ENCODE peak calls at places on chromosome 9, in eight cellular contexts. One of them, this sample, is unnamed. For H3K36me3, the result is how much of the 10 kb centered on the place peaks cover.

GRCh38 chr9:85726737-85727136 is 15.0 kb downstream of the AGTPBP1 start:
- DNase-seq in heart right ventricle: no peak
- DNase-seq in brain microvascular endothelial cell: no peak
- DNase-seq in ascending aorta: no peak
- DNase-seq in mammary epithelial cell: no peak
- DNase-seq in fibroblast of lung: no peak
- DNase-seq in heart left ventricle: no peak
- DNase-seq in BJ: no peak
- DNase-seq in this sample: no peak

GRCh38 chr9:89541798-89542197 is 43.9 kb upstream of the SEMA4D start:
- DNase-seq in heart right ventricle: no peak
- DNase-seq in mammary epithelial cell: no peak
- DNase-seq in heart left ventricle: no peak
- DNase-seq in fibroblast of lung: no peak
- DNase-seq in ascending aorta: no peak
- DNase-seq in BJ: no peak
- DNase-seq in brain microvascular endothelial cell: no peak
- DNase-seq in this sample: no peak

GRCh38 chr9:110123364-110124095 is 84.4 kb downstream of the C9orf152 start:
- DNase-seq in BJ: peak
- DNase-seq in fibroblast of lung: peak
- DNase-seq in mammary epithelial cell: peak
- DNase-seq in heart right ventricle: no peak
- DNase-seq in brain microvascular endothelial cell: peak
- DNase-seq in ascending aorta: no peak
- DNase-seq in heart left ventricle: no peak
- DNase-seq in this sample: no peak

GRCh38 chr9:91395553-91396470 is 27.8 kb downstream of the NFIL3 start:
- DNase-seq in ascending aorta: no peak
- DNase-seq in heart left ventricle: no peak
- DNase-seq in BJ: peak
- DNase-seq in mammary epithelial cell: peak
- DNase-seq in brain microvascular endothelial cell: peak
- DNase-seq in fibroblast of lung: peak
- DNase-seq in heart right ventricle: no peak
- DNase-seq in this sample: peak

GRCh38 chr9:37936965-37937364 is 33.0 kb upstream of the SLC25A51 start:
- DNase-seq in brain microvascular endothelial cell: peak
- DNase-seq in heart left ventricle: peak
- DNase-seq in BJ: no peak
- DNase-seq in fibroblast of lung: peak
- DNase-seq in heart right ventricle: peak
- DNase-seq in mammary epithelial cell: peak
- DNase-seq in ascending aorta: no peak
- DNase-seq in this sample: peak

GRCh38 chr9:25681270-25681669 is 3.0 kb upstream of the TUSC1 start:
- DNase-seq in mammary epithelial cell: peak
- DNase-seq in ascending aorta: no peak
- DNase-seq in BJ: peak
- DNase-seq in fibroblast of lung: peak
- DNase-seq in heart left ventricle: no peak
- DNase-seq in brain microvascular endothelial cell: peak
- DNase-seq in heart right ventricle: no peak
- DNase-seq in this sample: peak

GRCh38 chr9:81535542-81536241 is 153.7 kb downstream of the TLE1 start:
- DNase-seq in heart right ventricle: no peak
- DNase-seq in mammary epithelial cell: no peak
- DNase-seq in BJ: no peak
- DNase-seq in fibroblast of lung: peak
- DNase-seq in ascending aorta: no peak
- DNase-seq in heart left ventricle: no peak
- DNase-seq in brain microvascular endothelial cell: peak
- DNase-seq in this sample: peak

GRCh38 chr9:124030969-124031451 is 19.4 kb downstream of the LHX2 start:
- DNase-seq in fibroblast of lung: peak
- DNase-seq in mammary epithelial cell: no peak
- DNase-seq in heart right ventricle: no peak
- DNase-seq in brain microvascular endothelial cell: no peak
- DNase-seq in BJ: peak
- DNase-seq in heart left ventricle: no peak
- DNase-seq in ascending aorta: no peak
- DNase-seq in this sample: no peak

GRCh38 chr9:81694541-81694940 is 5.2 kb upstream of the TLE1 start:
- DNase-seq in mammary epithelial cell: no peak
- DNase-seq in BJ: no peak
- DNase-seq in ascending aorta: no peak
- DNase-seq in fibroblast of lung: no peak
- DNase-seq in heart left ventricle: no peak
- DNase-seq in heart right ventricle: no peak
- DNase-seq in brain microvascular endothelial cell: no peak
- DNase-seq in this sample: no peak

GRCh38 chr9:38416461-38416860 is 7.8 kb downstream of the IGFBPL1 start:
- DNase-seq in fibroblast of lung: no peak
- DNase-seq in BJ: no peak
- DNase-seq in mammary epithelial cell: no peak
- DNase-seq in ascending aorta: no peak
- DNase-seq in brain microvascular endothelial cell: no peak
- DNase-seq in heart right ventricle: no peak
- DNase-seq in heart left ventricle: no peak
- DNase-seq in this sample: no peak

GRCh38 chr9:127316586-127317383 is 52.2 kb downstream of the GARNL3 start:
- DNase-seq in heart right ventricle: no peak
- DNase-seq in fibroblast of lung: peak
- DNase-seq in BJ: no peak
- DNase-seq in heart left ventricle: no peak
- DNase-seq in brain microvascular endothelial cell: no peak
- DNase-seq in ascending aorta: no peak
- DNase-seq in mammary epithelial cell: no peak
- DNase-seq in this sample: peak

GRCh38 chr9:134720796-134721195 is 79.2 kb downstream of the COL5A1 start:
- DNase-seq in BJ: no peak
- DNase-seq in heart left ventricle: no peak
- DNase-seq in heart right ventricle: no peak
- DNase-seq in ascending aorta: no peak
- DNase-seq in brain microvascular endothelial cell: no peak
- DNase-seq in mammary epithelial cell: no peak
- DNase-seq in fibroblast of lung: no peak
- DNase-seq in this sample: no peak

GRCh38 chr9:134719331-134719730 is 77.7 kb downstream of the COL5A1 start:
- DNase-seq in brain microvascular endothelial cell: no peak
- DNase-seq in heart right ventricle: no peak
- DNase-seq in mammary epithelial cell: no peak
- DNase-seq in fibroblast of lung: no peak
- DNase-seq in BJ: no peak
- DNase-seq in ascending aorta: no peak
- DNase-seq in heart left ventricle: no peak
- DNase-seq in this sample: no peak

GRCh38 chr9:134721344-134721743 is 79.7 kb downstream of the COL5A1 start:
- DNase-seq in ascending aorta: no peak
- DNase-seq in brain microvascular endothelial cell: no peak
- DNase-seq in mammary epithelial cell: no peak
- DNase-seq in heart right ventricle: no peak
- DNase-seq in BJ: no peak
- DNase-seq in heart left ventricle: no peak
- DNase-seq in fibroblast of lung: no peak
- DNase-seq in this sample: no peak

GRCh38 chr9:134722120-134722701 is 80.6 kb downstream of the COL5A1 start:
- DNase-seq in heart left ventricle: no peak
- DNase-seq in brain microvascular endothelial cell: no peak
- DNase-seq in mammary epithelial cell: no peak
- DNase-seq in BJ: no peak
- DNase-seq in fibroblast of lung: no peak
- DNase-seq in ascending aorta: no peak
- DNase-seq in heart right ventricle: no peak
- DNase-seq in this sample: no peak

DNA sequence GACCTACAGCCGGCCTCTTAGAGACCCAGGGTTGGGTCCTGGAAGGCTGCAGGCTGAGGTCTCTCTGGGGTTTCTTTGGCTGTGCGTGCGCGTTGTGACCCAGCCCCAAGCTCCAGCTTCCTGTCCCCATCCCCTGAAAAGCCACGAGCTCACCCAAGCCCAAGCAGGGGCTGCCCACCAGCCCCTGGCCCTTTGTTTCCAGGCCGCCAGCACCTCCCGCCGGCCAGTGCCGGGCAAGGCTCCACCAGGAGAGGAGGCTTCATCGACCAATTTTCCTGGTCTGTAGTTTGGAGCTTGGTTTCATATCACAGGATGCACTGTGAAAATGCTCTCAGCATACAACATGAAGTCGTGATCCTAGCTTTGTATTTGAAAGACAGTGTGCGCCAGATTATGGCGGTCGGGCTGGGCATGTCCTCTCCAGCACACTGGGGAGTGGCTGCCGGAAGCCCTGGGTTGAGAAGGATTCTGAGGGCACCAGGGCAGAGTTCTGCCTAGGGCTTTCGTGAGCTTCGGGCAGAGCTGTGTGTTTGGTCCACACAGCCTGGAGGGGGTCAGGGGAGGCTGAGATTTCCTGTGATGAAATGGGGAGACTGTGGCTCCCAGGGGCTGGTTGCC is 78.6 kb downstream of the COL5A1 start:
- DNase-seq in brain microvascular endothelial cell: no peak
- DNase-seq in ascending aorta: no peak
- DNase-seq in heart right ventricle: no peak
- DNase-seq in fibroblast of lung: no peak
- DNase-seq in heart left ventricle: no peak
- DNase-seq in mammary epithelial cell: no peak
- DNase-seq in BJ: no peak
- DNase-seq in this sample: no peak
- H3K36me3 ChIP-seq in brain microvascular endothelial cell: half or more
- H3K36me3 ChIP-seq in ascending aorta: under half
- H3K36me3 ChIP-seq in heart right ventricle: under half
- H3K36me3 ChIP-seq in fibroblast of lung: under half
- H3K36me3 ChIP-seq in heart left ventricle: under half
- H3K36me3 ChIP-seq in mammary epithelial cell: under half
- H3K36me3 ChIP-seq in BJ: half or more
- H3K36me3 ChIP-seq in this sample: under half

GRCh38 chr9:92406506-92406905 is 2.1 kb upstream of the OGN start:
- DNase-seq in heart left ventricle: peak
- DNase-seq in ascending aorta: peak
- DNase-seq in fibroblast of lung: peak
- DNase-seq in brain microvascular endothelial cell: peak
- DNase-seq in heart right ventricle: no peak
- DNase-seq in BJ: no peak
- DNase-seq in mammary epithelial cell: no peak
- DNase-seq in this sample: no peak
- TF ChIP-seq CTCF in heart left ventricle: no peak
- TF ChIP-seq CTCF in ascending aorta: no peak
- TF ChIP-seq CTCF in fibroblast of lung: no peak
- TF ChIP-seq CTCF in brain microvascular endothelial cell: no peak
- TF ChIP-seq CTCF in heart right ventricle: no peak
- TF ChIP-seq CTCF in BJ: no peak
- TF ChIP-seq CTCF in mammary epithelial cell: no peak
- TF ChIP-seq CTCF in this sample: no peak

GRCh38 chr9:108867829-108868228 is 5.8 kb downstream of the ACTL7A start:
- DNase-seq in BJ: no peak
- DNase-seq in heart right ventricle: no peak
- DNase-seq in fibroblast of lung: no peak
- DNase-seq in brain microvascular endothelial cell: no peak
- DNase-seq in heart left ventricle: no peak
- DNase-seq in ascending aorta: no peak
- DNase-seq in mammary epithelial cell: no peak
- DNase-seq in this sample: no peak

GRCh38 chr9:108864446-108864845 is 2.4 kb downstream of the ACTL7A start:
- DNase-seq in BJ: no peak
- DNase-seq in mammary epithelial cell: no peak
- DNase-seq in fibroblast of lung: no peak
- DNase-seq in brain microvascular endothelial cell: no peak
- DNase-seq in heart left ventricle: no peak
- DNase-seq in heart right ventricle: no peak
- DNase-seq in ascending aorta: no peak
- DNase-seq in this sample: no peak

GRCh38 chr9:108866001-108866420 is 3.9 kb downstream of the ACTL7A start:
- DNase-seq in fibroblast of lung: no peak
- DNase-seq in brain microvascular endothelial cell: no peak
- DNase-seq in mammary epithelial cell: no peak
- DNase-seq in heart right ventricle: no peak
- DNase-seq in heart left ventricle: no peak
- DNase-seq in BJ: no peak
- DNase-seq in ascending aorta: no peak
- DNase-seq in this sample: no peak

GRCh38 chr9:108865037-108865436 is 3.0 kb downstream of the ACTL7A start:
- DNase-seq in mammary epithelial cell: peak
- DNase-seq in heart right ventricle: no peak
- DNase-seq in brain microvascular endothelial cell: no peak
- DNase-seq in ascending aorta: no peak
- DNase-seq in fibroblast of lung: no peak
- DNase-seq in BJ: no peak
- DNase-seq in heart left ventricle: no peak
- DNase-seq in this sample: no peak

GRCh38 chr9:108869092-108869725 is 7.1 kb downstream of the ACTL7A start:
- DNase-seq in brain microvascular endothelial cell: peak
- DNase-seq in heart left ventricle: no peak
- DNase-seq in ascending aorta: no peak
- DNase-seq in heart right ventricle: no peak
- DNase-seq in mammary epithelial cell: peak
- DNase-seq in fibroblast of lung: peak
- DNase-seq in BJ: no peak
- DNase-seq in this sample: peak
- H3K36me3 ChIP-seq in brain microvascular endothelial cell: under half
- H3K36me3 ChIP-seq in heart left ventricle: half or more
- H3K36me3 ChIP-seq in ascending aorta: half or more
- H3K36me3 ChIP-seq in heart right ventricle: half or more
- H3K36me3 ChIP-seq in mammary epithelial cell: under half
- H3K36me3 ChIP-seq in fibroblast of lung: under half
- H3K36me3 ChIP-seq in BJ: under half
- H3K36me3 ChIP-seq in this sample: under half

GRCh38 chr9:136001231-136001630 is 40.1 kb upstream of the UBAC1 start:
- DNase-seq in BJ: no peak
- DNase-seq in fibroblast of lung: no peak
- DNase-seq in ascending aorta: no peak
- DNase-seq in heart right ventricle: no peak
- DNase-seq in brain microvascular endothelial cell: no peak
- DNase-seq in heart left ventricle: no peak
- DNase-seq in mammary epithelial cell: no peak
- DNase-seq in this sample: no peak
- TF ChIP-seq CTCF in BJ: no peak
- TF ChIP-seq CTCF in fibroblast of lung: no peak
- TF ChIP-seq CTCF in ascending aorta: no peak
- TF ChIP-seq CTCF in heart right ventricle: no peak
- TF ChIP-seq CTCF in brain microvascular endothelial cell: no peak
- TF ChIP-seq CTCF in heart left ventricle: no peak
- TF ChIP-seq CTCF in mammary epithelial cell: no peak
- TF ChIP-seq CTCF in this sample: no peak

GRCh38 chr9:133044661-133045060 is 13.9 kb downstream of the GTF3C5 start:
- DNase-seq in fibroblast of lung: no peak
- DNase-seq in ascending aorta: no peak
- DNase-seq in heart left ventricle: no peak
- DNase-seq in mammary epithelial cell: no peak
- DNase-seq in BJ: no peak
- DNase-seq in brain microvascular endothelial cell: no peak
- DNase-seq in heart right ventricle: no peak
- DNase-seq in this sample: no peak
- H3K36me3 ChIP-seq in fibroblast of lung: under half
- H3K36me3 ChIP-seq in ascending aorta: half or more
- H3K36me3 ChIP-seq in heart left ventricle: half or more
- H3K36me3 ChIP-seq in mammary epithelial cell: under half
- H3K36me3 ChIP-seq in BJ: under half
- H3K36me3 ChIP-seq in brain microvascular endothelial cell: under half
- H3K36me3 ChIP-seq in heart right ventricle: half or more
- H3K36me3 ChIP-seq in this sample: under half